ENCODE peak calls at places on chromosomes 6 and 20, in six cellular contexts. X, I, D, A, C and Y are unnamed samples.

GRCh38 chr6:124798942-124799496 is 163.2 kb upstream of the RNF217 start:
- DNase-seq in X (no peak), I (no peak), D (no peak), A (no peak), C (no peak), Y (no peak)

GRCh38 chr6:36961441-36962430 is 7.2 kb downstream of the PI16 start:
- DNase-seq in X (no peak), I (no peak), D (no peak), A (no peak), C (no peak), Y (no peak)

GRCh38 chr6:158686791-158687381 is 37.0 kb downstream of the SYTL3 start:
- DNase-seq in X (peak; percentile 34), I (no peak), D (no peak), A (no peak), C (no peak), Y (no peak)

GRCh38 chr6:113809818-113810217 is 47.3 kb upstream of the MARCKS start:
- DNase-seq in X (peak; percentile 85), I (no peak), D (no peak), A (no peak), C (no peak), Y (no peak)

GRCh38 chr20:44361021-44361420 is 5.5 kb downstream of the HNF4A start:
- DNase-seq in X (no peak), I (peak; percentile 8), D (no peak), A (no peak), C (no peak), Y (no peak)

GRCh38 chr6:3324262-3324942 is 65.7 kb downstream of the PSMG4 start:
- DNase-seq in X (no peak), I (peak; percentile 60), D (peak; percentile 84), A (peak; percentile 53), C (peak; percentile 29), Y (peak; percentile 23)

GRCh38 chr6:121539537-121539936 is 104.1 kb downstream of the GJA1 start:
- DNase-seq in X (no peak), I (no peak), D (no peak), A (no peak), C (no peak), Y (no peak)

GRCh38 chr6:123519191-123519510 is 117.6 kb downstream of the TRDN start:
- DNase-seq in X (no peak), I (no peak), D (no peak), A (peak; percentile 1), C (peak; percentile 45), Y (peak; percentile 7)

GRCh38 chr20:51354191-51354768 is 188.2 kb downstream of the NFATC2 start:
- DNase-seq in X (no peak), I (no peak), D (no peak), A (no peak), C (no peak), Y (no peak)

GRCh38 chr6:169252805-169253189 is 849 bp downstream of the THBS2 start:
- DNase-seq in X (no peak), I (peak; percentile 34), D (peak; percentile 36), A (no peak), C (no peak), Y (no peak)

GRCh38 chr6:75244063-75244575 is 518 bp upstream of the COX7A2 start:
- DNase-seq in X (no peak), I (peak; percentile 18), D (peak; percentile 17), A (no peak), C (no peak), Y (no peak)

GRCh38 chr6:166436195-166437139 is 53.7 kb upstream of the MPC1 start:
- DNase-seq in X (no peak), I (no peak), D (no peak), A (no peak), C (no peak), Y (no peak)